ENCODE peak calls at places on chromosomes 12 and 14, in five cellular contexts. E is sigmoid colon, P is dorsolateral prefrontal cortex, F is A549, I is type B pancreatic cell. T is an unnamed sample.

GRCh38 chr14:79573486-79573885 is 637.8 kb downstream of the DIO2 start:
- DNase-seq in E (no peak), P (no peak), F (no peak), I (no peak), T (no peak)

GRCh38 chr12:111379942-111380554 is 11.2 kb upstream of the PHETA1 start:
- DNase-seq in E (no peak), P (no peak), F (no peak), I (no peak), T (no peak)

GRCh38 chr12:112347521-112347920 is 34.7 kb downstream of the HECTD4 start:
- DNase-seq in E (no peak), P (no peak), F (no peak), I (no peak), T (no peak)

GRCh38 chr14:61125314-61126082 is 144.5 kb downstream of the SLC38A6 start:
- DNase-seq in E (no peak), P (no peak), F (no peak), I (no peak), T (no peak)

GRCh38 chr12:85057370-85057963 is 21.3 kb downstream of the LRRIQ1 start:
- DNase-seq in E (no peak), P (peak), F (peak), I (no peak), T (peak)

GRCh38 chr12:120361506-120362208 is 7.3 kb downstream of the MSI1 start:
- DNase-seq in E (peak), P (peak), F (no peak), I (peak), T (peak)

GRCh38 chr14:40374221-40374620 is 942.0 kb upstream of the FBXO33 start:
- DNase-seq in E (no peak), P (no peak), F (no peak), I (no peak), T (no peak)

GRCh38 chr12:63967358-63967757 is 122.9 kb downstream of the SRGAP1 start:
- DNase-seq in E (no peak), P (no peak), F (no peak), I (no peak), T (no peak)

GRCh38 chr12:118704517-118704916 is 276.8 kb upstream of the SRRM4 start:
- DNase-seq in E (no peak), P (peak), F (peak), I (no peak), T (no peak)

GRCh38 chr14:42241101-42241500 is 634.4 kb downstream of the LRFN5 start:
- DNase-seq in E (no peak), P (no peak), F (no peak), I (no peak), T (no peak)

GRCh38 chr12:47397664-47398281 is 308.1 kb downstream of the RPAP3 start:
- DNase-seq in E (no peak), P (no peak), F (peak), I (no peak), T (no peak)

GRCh38 chr12:114648711-114649110 is 35.3 kb downstream of the TBX3 start:
- DNase-seq in E (no peak), P (no peak), F (no peak), I (no peak), T (no peak)

GRCh38 chr14:30710870-30711269 is 88.8 kb downstream of the SCFD1 start:
- DNase-seq in E (no peak), P (no peak), F (no peak), I (no peak), T (no peak)

GRCh38 chr12:12880537-12880936 is 10.8 kb upstream of the GPRC5A start:
- DNase-seq in E (peak), P (no peak), F (no peak), I (no peak), T (no peak)

GRCh38 chr14:64569108-64570045 is 19.6 kb downstream of the PPP1R36 start:
- DNase-seq in E (peak), P (peak), F (peak), I (no peak), T (no peak)

GRCh38 chr12:45008211-45008610 is 42.7 kb downstream of the DBX2 start:
- DNase-seq in E (no peak), P (no peak), F (no peak), I (no peak), T (no peak)

DNA sequence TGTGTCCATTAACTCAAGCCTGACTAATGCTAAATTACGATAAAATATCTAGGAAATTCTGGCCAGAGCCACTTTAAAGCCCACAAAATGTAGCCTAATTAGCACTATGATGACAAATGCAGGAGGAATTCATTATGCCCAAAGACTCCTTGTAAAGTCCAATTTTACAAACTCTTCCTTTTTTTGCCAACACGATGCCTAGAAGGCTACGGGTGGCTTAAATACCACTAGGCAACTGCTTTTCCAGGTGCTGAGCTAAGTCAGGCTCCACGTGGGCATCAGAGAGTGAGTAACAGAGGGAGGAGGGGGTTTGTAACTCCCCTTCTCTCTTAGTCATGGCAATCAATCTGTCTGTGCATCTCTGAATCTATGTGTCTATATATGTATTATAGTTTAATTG is 172.4 kb upstream of the NTF3 start:
- DNase-seq in E (no peak), P (no peak), F (no peak), I (no peak), T (no peak)
- TF ChIP-seq CTCF in E (no peak), P (no peak), F (no peak), I (no peak), T (no peak)

GRCh38 chr14:104799239-104799599 is 1.7 kb upstream of the ZBTB42 start:
- DNase-seq in E (no peak), P (no peak), F (no peak), I (no peak), T (peak)

GRCh38 chr14:104798300-104799238 is 2.3 kb upstream of the ZBTB42 start:
- DNase-seq in E (no peak), P (no peak), F (no peak), I (no peak), T (no peak)

GRCh38 chr14:104801284-104802119 is 601 bp downstream of the ZBTB42 start:
- DNase-seq in E (no peak), P (no peak), F (no peak), I (no peak), T (peak)

GRCh38 chr14:104800600-104801283 is at the start of gene ZBTB42:
- DNase-seq in E (peak), P (no peak), F (no peak), I (no peak), T (peak)

DNA sequence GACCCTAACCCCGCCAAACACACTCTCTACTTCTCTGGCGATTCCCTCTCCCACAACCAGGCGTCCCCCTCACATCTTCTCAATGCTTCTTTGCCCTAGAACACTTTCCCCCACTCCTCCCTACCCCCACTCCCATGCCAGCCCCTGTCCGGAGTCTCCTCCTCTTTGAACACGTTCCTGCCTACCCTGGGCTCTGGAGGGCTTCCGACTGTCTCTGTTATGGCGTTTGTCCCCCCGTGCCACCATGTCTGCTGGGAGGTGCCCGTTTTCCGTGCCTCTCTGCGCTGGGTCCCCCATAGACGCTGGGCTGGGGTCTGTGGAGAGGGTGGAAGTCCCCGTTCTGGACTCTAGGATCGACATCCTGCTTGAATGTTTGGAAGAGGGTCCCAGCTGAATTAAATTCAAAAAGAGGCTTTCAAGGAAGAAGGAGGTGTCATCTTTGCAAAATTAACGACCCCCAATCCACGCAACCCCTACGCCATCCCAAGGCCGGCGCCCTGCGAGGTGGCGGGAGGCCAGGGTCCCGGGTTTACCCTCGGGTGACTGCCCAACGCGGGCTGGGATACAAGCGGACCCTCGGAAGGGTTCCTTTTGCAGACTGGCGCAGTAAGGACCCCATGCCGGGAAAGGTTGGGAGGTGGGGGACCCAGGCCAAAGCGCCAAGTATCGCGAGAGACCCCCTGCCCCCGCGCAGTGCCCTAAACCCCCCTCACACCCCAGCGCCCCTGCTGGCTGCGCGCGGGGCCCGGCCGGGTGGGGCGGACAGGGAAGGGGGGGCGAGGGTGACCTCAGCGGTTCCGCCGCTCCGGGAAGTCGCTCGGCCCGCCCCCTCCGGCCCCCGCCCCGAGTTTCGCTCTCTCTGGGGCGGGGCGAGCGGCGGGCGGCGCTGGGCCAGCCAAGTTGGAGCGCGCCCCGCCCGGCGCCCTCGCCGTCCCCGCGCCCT is 973 bp upstream of the ZBTB42 start:
- DNase-seq in E (peak), P (no peak), F (no peak), I (no peak), T (peak)
- TF ChIP-seq CTCF in E (peak), P (no peak), F (peak), I (peak), T (no peak)

DNA sequence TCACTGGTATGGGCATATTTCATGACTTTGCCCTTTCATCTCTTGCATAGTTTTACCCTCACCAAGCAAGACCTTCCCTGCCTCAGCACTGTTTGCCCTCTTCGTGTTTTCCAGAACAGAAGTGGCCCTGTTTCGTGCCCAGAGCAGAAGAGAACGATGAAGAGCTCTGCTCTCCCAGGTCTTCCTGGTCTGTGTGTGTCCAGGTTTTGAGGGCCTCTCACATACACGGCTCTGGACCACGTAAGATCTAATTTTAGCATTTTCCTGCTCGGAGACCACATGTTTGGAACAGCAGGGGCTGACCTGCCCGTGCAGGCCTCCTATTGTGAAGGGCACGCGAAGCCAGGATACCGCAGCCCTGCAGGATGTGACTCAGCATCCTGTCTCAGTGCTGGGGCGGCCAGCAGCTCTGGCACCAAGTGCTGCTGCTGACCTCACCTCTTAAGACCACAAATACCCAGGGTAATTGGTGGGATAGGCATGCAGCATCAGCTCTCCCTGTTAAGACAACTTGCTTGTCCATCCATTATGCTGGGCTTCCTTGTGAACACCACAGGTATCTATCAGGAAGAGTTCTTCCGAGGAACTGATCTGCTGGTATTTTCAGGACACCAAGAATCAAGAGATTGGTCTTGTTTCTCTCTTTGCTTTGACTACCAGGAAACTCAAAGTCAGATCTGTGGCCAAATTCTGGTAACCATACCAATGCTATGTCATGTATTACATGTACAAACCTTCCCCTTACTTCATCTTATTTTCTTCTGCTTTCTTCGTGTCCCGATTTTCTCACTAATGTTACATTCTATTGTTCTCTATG is 19.0 kb downstream of the SSH1 start:
- DNase-seq in E (peak), P (no peak), F (peak), I (no peak), T (no peak)
- TF ChIP-seq CTCF in E (no peak), P (no peak), F (no peak), I (no peak), T (no peak)

GRCh38 chr12:57416039-57416996 is 14.5 kb downstream of the R3HDM2 start:
- DNase-seq in E (no peak), P (no peak), F (peak), I (no peak), T (no peak)

GRCh38 chr12:57419495-57419894 is 11.3 kb downstream of the R3HDM2 start:
- DNase-seq in E (no peak), P (no peak), F (no peak), I (no peak), T (no peak)

GRCh38 chr12:57420482-57420881 is 10.4 kb downstream of the R3HDM2 start:
- DNase-seq in E (no peak), P (no peak), F (no peak), I (no peak), T (no peak)

DNA sequence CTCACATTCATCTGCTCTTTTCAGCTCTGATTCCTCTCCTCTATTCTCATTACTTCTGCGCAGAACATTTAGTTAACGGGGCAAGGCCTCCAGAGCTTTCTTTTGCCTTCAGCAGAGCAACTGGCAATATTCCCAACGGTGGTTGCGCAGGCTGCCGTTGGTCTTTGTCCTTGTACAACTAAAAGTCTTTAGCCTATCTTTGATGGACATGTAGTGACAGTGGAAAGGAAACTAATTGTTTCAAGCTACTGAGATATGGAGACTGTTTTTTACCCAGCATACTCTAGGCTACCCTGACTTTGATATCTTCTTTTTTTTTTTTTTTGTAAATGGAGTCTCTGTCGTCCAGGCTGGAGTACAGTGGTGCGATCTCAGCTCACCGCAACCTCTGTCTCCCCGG is 12.6 kb downstream of the R3HDM2 start:
- DNase-seq in E (no peak), P (no peak), F (no peak), I (no peak), T (no peak)
- TF ChIP-seq CTCF in E (no peak), P (no peak), F (no peak), I (no peak), T (no peak)

GRCh38 chr14:96584907-96585671 is 82.9 kb downstream of the PAPOLA start:
- DNase-seq in E (no peak), P (no peak), F (no peak), I (no peak), T (no peak)

GRCh38 chr14:96582995-96583394 is 80.8 kb downstream of the PAPOLA start:
- DNase-seq in E (no peak), P (no peak), F (no peak), I (no peak), T (no peak)

GRCh38 chr14:96585672-96586013 is 83.5 kb downstream of the PAPOLA start:
- DNase-seq in E (no peak), P (no peak), F (no peak), I (no peak), T (no peak)

GRCh38 chr14:96583605-96584041 is 81.4 kb downstream of the PAPOLA start:
- DNase-seq in E (peak), P (no peak), F (no peak), I (no peak), T (no peak)

DNA sequence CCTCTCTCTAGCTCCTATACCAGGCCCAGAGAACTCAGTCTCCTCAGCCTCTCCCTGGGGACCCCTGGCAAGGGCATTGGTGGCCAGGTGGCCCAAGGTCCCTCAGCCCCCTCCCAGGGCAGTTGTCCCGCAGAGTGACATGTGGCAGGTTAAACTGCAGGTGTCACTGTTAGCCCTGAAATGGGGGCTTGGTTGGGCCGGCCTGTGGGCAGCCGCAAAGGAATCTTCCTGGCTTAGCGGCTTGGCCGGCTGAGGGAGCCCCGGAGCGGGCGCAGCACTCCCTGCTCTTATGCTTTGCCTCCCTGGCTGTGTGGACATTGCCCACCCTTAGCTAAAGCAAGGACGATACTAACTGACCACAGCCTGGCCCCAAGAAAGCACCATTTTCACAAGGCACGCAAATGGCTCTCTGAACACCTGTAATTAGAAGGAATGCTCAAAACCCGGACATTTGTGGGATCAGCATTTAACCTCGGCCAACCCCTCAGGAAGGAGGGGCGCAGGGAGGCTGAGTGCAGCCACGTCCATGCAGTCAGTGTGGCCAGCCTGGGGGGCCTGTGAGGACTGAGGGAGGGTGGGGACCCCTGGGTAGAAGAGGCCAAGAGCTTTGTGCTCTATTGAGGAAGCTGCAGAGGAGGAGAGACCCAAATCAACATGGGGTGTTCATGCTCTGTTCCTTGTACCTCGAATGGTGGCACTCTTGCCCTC is 82.2 kb downstream of the PAPOLA start:
- DNase-seq in E (peak), P (no peak), F (peak), I (peak), T (peak)
- TF ChIP-seq CTCF in E (no peak), P (peak), F (peak), I (peak), T (peak)

DNA sequence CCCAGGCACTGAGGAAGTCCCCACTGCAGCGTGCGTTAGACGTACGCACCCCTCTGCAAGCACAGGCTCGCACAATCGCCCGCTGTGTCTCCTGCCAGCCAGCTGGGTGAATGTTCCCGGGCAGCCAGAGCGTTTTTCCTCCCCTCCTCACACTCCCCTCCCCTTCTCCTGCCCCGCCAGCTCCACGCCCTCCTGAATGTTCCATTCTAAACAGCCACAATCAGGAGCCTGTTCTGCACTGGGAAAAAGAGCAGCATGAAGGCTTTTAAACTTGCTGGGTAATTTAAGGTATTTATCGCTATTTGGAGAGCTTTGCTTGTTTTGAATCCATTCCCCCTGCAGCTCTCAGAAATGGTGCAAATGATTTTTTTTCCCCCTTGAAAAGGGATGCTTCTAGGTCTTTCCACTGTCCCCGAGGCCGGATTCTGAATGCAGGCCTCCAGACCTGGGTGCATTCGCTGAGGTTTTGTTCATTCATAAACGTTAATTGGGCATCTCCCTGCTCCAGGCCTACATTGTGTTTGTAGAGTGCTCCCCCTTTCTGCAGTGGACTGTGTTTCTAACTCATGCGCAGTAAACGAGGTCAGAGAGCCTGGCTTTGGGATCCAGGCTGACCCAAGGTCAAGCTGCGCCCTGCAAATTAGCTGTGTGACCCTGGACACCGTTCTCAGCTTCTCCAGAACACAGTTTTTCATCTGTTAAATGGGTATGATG is 212.5 kb downstream of the CHST11 start:
- DNase-seq in E (peak), P (peak), F (peak), I (no peak), T (no peak)
- TF ChIP-seq CTCF in E (no peak), P (peak), F (no peak), I (no peak), T (no peak)

T was measured in glutamatergic neuron.